ENCODE peak calls at places on chromosomes 16 and 17, in seven cellular contexts. One of them, this sample, is unnamed.

GRCh38 chr17:49180303-49180702 is 30.1 kb downstream of the GNGT2 start:
- DNase-seq in AG08396: peak
- DNase-seq in central memory CD8-positive, alpha-beta T cell: peak
- DNase-seq in thoracic aorta: no peak
- DNase-seq in NCI-H2029: no peak
- DNase-seq in lung: peak
- DNase-seq in KBM-7: peak
- DNase-seq in this sample: peak

GRCh38 chr17:6853764-6854442 is 22.4 kb upstream of the TEKT1 start:
- DNase-seq in NCI-H2029: peak
- DNase-seq in AG08396: no peak
- DNase-seq in thoracic aorta: no peak
- DNase-seq in lung: no peak
- DNase-seq in KBM-7: no peak
- DNase-seq in central memory CD8-positive, alpha-beta T cell: no peak
- DNase-seq in this sample: no peak

GRCh38 chr17:8830141-8830540 is 31.0 kb upstream of the MFSD6L start:
- DNase-seq in thoracic aorta: no peak
- DNase-seq in AG08396: no peak
- DNase-seq in lung: no peak
- DNase-seq in central memory CD8-positive, alpha-beta T cell: no peak
- DNase-seq in NCI-H2029: no peak
- DNase-seq in KBM-7: no peak
- DNase-seq in this sample: no peak

GRCh38 chr17:75536401-75536800 is 10.9 kb downstream of the LLGL2 start:
- DNase-seq in NCI-H2029: no peak
- DNase-seq in lung: no peak
- DNase-seq in KBM-7: no peak
- DNase-seq in central memory CD8-positive, alpha-beta T cell: no peak
- DNase-seq in thoracic aorta: no peak
- DNase-seq in AG08396: no peak
- DNase-seq in this sample: no peak

GRCh38 chr16:85778873-85779272 is 20.5 kb downstream of the EMC8 start:
- DNase-seq in NCI-H2029: no peak
- DNase-seq in AG08396: no peak
- DNase-seq in thoracic aorta: no peak
- DNase-seq in lung: no peak
- DNase-seq in KBM-7: no peak
- DNase-seq in central memory CD8-positive, alpha-beta T cell: no peak
- DNase-seq in this sample: no peak

GRCh38 chr17:38538906-38539305 is 66.8 kb downstream of the SRCIN1 start:
- DNase-seq in central memory CD8-positive, alpha-beta T cell: no peak
- DNase-seq in KBM-7: no peak
- DNase-seq in thoracic aorta: no peak
- DNase-seq in AG08396: no peak
- DNase-seq in NCI-H2029: peak
- DNase-seq in lung: no peak
- DNase-seq in this sample: no peak

GRCh38 chr17:80791758-80792284 is 199.8 kb upstream of the CHMP6 start:
- DNase-seq in AG08396: peak
- DNase-seq in NCI-H2029: no peak
- DNase-seq in lung: peak
- DNase-seq in central memory CD8-positive, alpha-beta T cell: no peak
- DNase-seq in KBM-7: no peak
- DNase-seq in thoracic aorta: peak
- DNase-seq in this sample: no peak

GRCh38 chr17:42457107-42457787 is 1.4 kb upstream of the ATP6V0A1 start:
- DNase-seq in AG08396: no peak
- DNase-seq in NCI-H2029: no peak
- DNase-seq in central memory CD8-positive, alpha-beta T cell: no peak
- DNase-seq in KBM-7: no peak
- DNase-seq in thoracic aorta: no peak
- DNase-seq in lung: no peak
- DNase-seq in this sample: no peak

GRCh38 chr16:20865420-20866126 is 34.6 kb downstream of the DCUN1D3 start:
- DNase-seq in KBM-7: no peak
- DNase-seq in central memory CD8-positive, alpha-beta T cell: no peak
- DNase-seq in AG08396: no peak
- DNase-seq in NCI-H2029: no peak
- DNase-seq in lung: no peak
- DNase-seq in thoracic aorta: no peak
- DNase-seq in this sample: no peak

GRCh38 chr17:2724783-2725164 is 13.2 kb upstream of the CLUH start:
- DNase-seq in thoracic aorta: no peak
- DNase-seq in AG08396: peak
- DNase-seq in lung: no peak
- DNase-seq in NCI-H2029: no peak
- DNase-seq in KBM-7: peak
- DNase-seq in central memory CD8-positive, alpha-beta T cell: no peak
- DNase-seq in this sample: peak

GRCh38 chr16:88505405-88506082 is 52.5 kb downstream of the ZFPM1 start:
- DNase-seq in lung: peak
- DNase-seq in central memory CD8-positive, alpha-beta T cell: peak
- DNase-seq in thoracic aorta: no peak
- DNase-seq in KBM-7: peak
- DNase-seq in AG08396: peak
- DNase-seq in NCI-H2029: no peak
- DNase-seq in this sample: peak

GRCh38 chr17:70622382-70623260 is 453.3 kb downstream of the KCNJ2 start:
- DNase-seq in KBM-7: peak
- DNase-seq in central memory CD8-positive, alpha-beta T cell: no peak
- DNase-seq in AG08396: peak
- DNase-seq in thoracic aorta: no peak
- DNase-seq in NCI-H2029: peak
- DNase-seq in lung: peak
- DNase-seq in this sample: no peak

GRCh38 chr16:57537194-57537505 is 779 bp upstream of the CCDC102A start:
- DNase-seq in NCI-H2029: no peak
- DNase-seq in lung: no peak
- DNase-seq in thoracic aorta: no peak
- DNase-seq in KBM-7: no peak
- DNase-seq in AG08396: no peak
- DNase-seq in central memory CD8-positive, alpha-beta T cell: no peak
- DNase-seq in this sample: no peak

GRCh38 chr17:38730526-38731379 is 612 bp downstream of the CISD3 start:
- DNase-seq in thoracic aorta: peak
- DNase-seq in KBM-7: peak
- DNase-seq in NCI-H2029: peak
- DNase-seq in central memory CD8-positive, alpha-beta T cell: no peak
- DNase-seq in lung: peak
- DNase-seq in AG08396: peak
- DNase-seq in this sample: no peak

This sample was measured in memory B cell.